ENCODE peak calls at places on chromosomes 13 and 19, in four cellular contexts. X is NCI-H2029, P is A549, Y is AG08395. K is an unnamed sample.

GRCh38 chr19:31518626-31519025 is 169.4 kb upstream of the TSHZ3 start:
- DNase-seq in X (no peak), P (no peak), Y (no peak), K (no peak)

GRCh38 chr19:2477732-2478191 is 1.8 kb downstream of the GADD45B start:
- DNase-seq in X (no peak), P (peak), Y (no peak), K (peak)

GRCh38 chr19:13920940-13921744 is 15.1 kb downstream of the CC2D1A start:
- DNase-seq in X (peak), P (peak), Y (peak), K (no peak)

GRCh38 chr13:106612688-106613087 is 44.8 kb upstream of the ARGLU1 start:
- DNase-seq in X (no peak), P (no peak), Y (peak), K (no peak)

GRCh38 chr13:105538346-105538745 is 997.1 kb downstream of the EFNB2 start:
- DNase-seq in X (no peak), P (no peak), Y (no peak), K (no peak)

GRCh38 chr19:43532571-43532961 is 422 bp upstream of the ZNF575 start:
- DNase-seq in X (peak), P (no peak), Y (no peak), K (peak)

GRCh38 chr13:73751290-73751689 is 382.9 kb downstream of the KLF12 start:
- DNase-seq in X (no peak), P (no peak), Y (no peak), K (no peak)

GRCh38 chr13:113545455-113545930 is 39.1 kb upstream of the TFDP1 start:
- DNase-seq in X (no peak), P (no peak), Y (peak), K (no peak)

GRCh38 chr13:50798923-50799322 is 44.6 kb downstream of the DLEU7 start:
- DNase-seq in X (no peak), P (no peak), Y (peak), K (no peak)

GRCh38 chr13:81425286-81425685 is 1084.4 kb upstream of the SPRY2 start:
- DNase-seq in X (no peak), P (no peak), Y (no peak), K (no peak)

GRCh38 chr13:44243198-44243852 is 130.3 kb upstream of the SERP2 start:
- DNase-seq in X (no peak), P (peak), Y (peak), K (peak)

GRCh38 chr13:26500618-26501320 is 56.7 kb upstream of the WASF3 start:
- DNase-seq in X (no peak), P (no peak), Y (no peak), K (no peak)

GRCh38 chr19:34323433-34324204 is 41.4 kb upstream of the GPI start:
- DNase-seq in X (no peak), P (no peak), Y (no peak), K (no peak)

GRCh38 chr19:49126575-49126974 is 7.2 kb downstream of the PPFIA3 start:
- DNase-seq in X (no peak), P (no peak), Y (no peak), K (no peak)

GRCh38 chr19:43432866-43433673 is 18.4 kb downstream of the TEX101 start:
- DNase-seq in X (peak), P (peak), Y (peak), K (peak)

GRCh38 chr19:16814526-16815100 is 14.6 kb upstream of the SIN3B start:
- DNase-seq in X (peak), P (no peak), Y (no peak), K (peak)

GRCh38 chr13:59638404-59638803 is 525.3 kb downstream of the DIAPH3 start:
- DNase-seq in X (no peak), P (no peak), Y (no peak), K (peak)

GRCh38 chr13:43009506-43009905 is 13.9 kb upstream of the DNAJC15 start:
- DNase-seq in X (no peak), P (no peak), Y (peak), K (no peak)